ENCODE peak calls at places on chromosomes 16 and 17, in six cellular contexts. U is fibroblast of the aortic adventitia, O is WTC11, Z is HFF-Myc, Q is AG04450, G is EL. K is an unnamed sample.

GRCh38 chr16:88763502-88764053 is 21.4 kb downstream of the PIEZO1 start:
- DNase-seq in G (no peak), Z (no peak), U (no peak), Q (no peak), O (peak; percentile 91), K (no peak)

GRCh38 chr16:1147027-1147426 is 5.9 kb upstream of the CACNA1H start:
- DNase-seq in U (no peak), G (no peak), Q (no peak), O (no peak), Z (no peak), K (no peak)

GRCh38 chr16:6976716-6977115 is 355.9 kb upstream of the RBFOX1 start:
- DNase-seq in G (no peak), O (no peak), Z (no peak), U (no peak), Q (no peak), K (no peak)

GRCh38 chr17:59829217-59830006 is 63.3 kb downstream of the TUBD1 start:
- DNase-seq in Z (peak; percentile 98), Q (peak; percentile 77), U (peak; percentile 99), G (peak; percentile 99), O (no peak), K (no peak)

GRCh38 chr16:10162981-10163380 is 19.2 kb downstream of the GRIN2A start:
- DNase-seq in Q (no peak), O (no peak), G (no peak), Z (no peak), U (no peak), K (no peak)

GRCh38 chr17:42682400-42683384 is at the start of gene CNTNAP1:
- DNase-seq in O (peak; percentile 73), Q (no peak), G (peak; percentile 89), U (peak; percentile 82), Z (no peak), K (peak; percentile 90)

GRCh38 chr17:61410555-61411089 is 11.0 kb downstream of the TBX2 start:
- DNase-seq in U (peak; percentile 53), Q (peak; percentile 76), G (peak; percentile 85), O (peak; percentile 86), Z (no peak), K (peak; percentile 77)

GRCh38 chr17:19299866-19300265 is 62.7 kb downstream of the B9D1 start:
- DNase-seq in U (no peak), Z (no peak), Q (no peak), G (no peak), O (no peak), K (no peak)

GRCh38 chr16:54447606-54448440 is 161.2 kb upstream of the IRX3 start:
- DNase-seq in Q (no peak), O (no peak), Z (peak; percentile 39), G (peak; percentile 87), U (peak; percentile 88), K (no peak)

GRCh38 chr16:14063618-14064581 is 7.2 kb upstream of the MRTFB start:
- DNase-seq in U (no peak), O (no peak), Q (no peak), Z (no peak), G (peak; percentile 18), K (no peak)

GRCh38 chr16:10817514-10817913 is 1.1 kb downstream of the TVP23A start:
- DNase-seq in G (no peak), O (no peak), U (no peak), Z (no peak), Q (no peak), K (no peak)

K was measured in D721Med.